ENCODE peak calls at places on chromosomes 6 and 20, in five cellular contexts. R is NCI-H460; Q is T47D; W is germinal center; X is activated CD4-positive, alpha-beta T cell treated with anti-CD3 and anti-CD28 coated beads, Interleukin-2, amount 50 U/mL, for 48 hours. G is an unnamed sample.

GRCh38 chr6:139327038-139327437 is 35.2 kb upstream of the TXLNB start:
- DNase-seq in R (no peak), Q (no peak), W (peak; percentile 50), X (no peak), G (no peak)

GRCh38 chr6:135411339-135411738 is 86.2 kb downstream of the AHI1 start:
- DNase-seq in R (no peak), Q (no peak), W (peak; percentile 3), X (no peak), G (no peak)

GRCh38 chr6:158014505-158015187 is 33.0 kb downstream of the SYNJ2 start:
- DNase-seq in R (no peak), Q (no peak), W (no peak), X (no peak), G (no peak)

GRCh38 chr6:26366504-26366903 is 1.5 kb downstream of the BTN3A2 start:
- DNase-seq in R (no peak), Q (no peak), W (no peak), X (no peak), G (no peak)

GRCh38 chr20:15923030-15923776 is 650.0 kb downstream of the KIF16B start:
- DNase-seq in R (no peak), Q (no peak), W (no peak), X (no peak), G (no peak)

GRCh38 chr6:112833546-112834215 is 486.6 kb downstream of the RFPL4B start:
- DNase-seq in R (no peak), Q (no peak), W (no peak), X (no peak), G (no peak)

GRCh38 chr20:10897341-10897740 is 223.5 kb upstream of the JAG1 start:
- DNase-seq in R (no peak), Q (no peak), W (no peak), X (no peak), G (no peak)

GRCh38 chr6:45196121-45196520 is 132.0 kb upstream of the RUNX2 start:
- DNase-seq in R (no peak), Q (no peak), W (no peak), X (no peak), G (no peak)

GRCh38 chr6:45625191-45625664 is 247.5 kb upstream of the SUPT3H start:
- DNase-seq in R (no peak), Q (no peak), W (no peak), X (peak; percentile 51), G (no peak)

GRCh38 chr6:120993929-120994572 is 340.2 kb downstream of the TBC1D32 start:
- DNase-seq in R (no peak), Q (no peak), W (no peak), X (no peak), G (no peak)

GRCh38 chr6:73418081-73418741 is 23.6 kb downstream of the DDX43 start:
- DNase-seq in R (no peak), Q (no peak), W (no peak), X (no peak), G (no peak)

GRCh38 chr20:855466-856360 is 22.2 kb downstream of the FAM110A start:
- DNase-seq in R (no peak), Q (no peak), W (no peak), X (no peak), G (no peak)

GRCh38 chr6:170403451-170403850 is 96.9 kb downstream of the FAM120B start:
- DNase-seq in R (no peak), Q (no peak), W (no peak), X (no peak), G (no peak)

GRCh38 chr6:15266423-15266996 is 20.6 kb downstream of the JARID2 start:
- DNase-seq in R (no peak), Q (no peak), W (no peak), X (no peak), G (no peak)

GRCh38 chr6:41352907-41353306 is 17.5 kb downstream of the NCR2 start:
- DNase-seq in R (no peak), Q (no peak), W (no peak), X (no peak), G (no peak)

GRCh38 chr6:168734523-168734922 is 293.5 kb downstream of the SMOC2 start:
- DNase-seq in R (no peak), Q (no peak), W (no peak), X (no peak), G (no peak)

GRCh38 chr6:83467620-83468036 is 36.8 kb upstream of the ME1 start:
- DNase-seq in R (no peak), Q (no peak), W (no peak), X (no peak), G (no peak)

GRCh38 chr6:144460224-144461095 is 175.3 kb downstream of the UTRN start:
- DNase-seq in R (no peak), Q (no peak), W (no peak), X (no peak), G (no peak)

GRCh38 chr6:170050591-170051041 is 240.3 kb downstream of the DLL1 start:
- DNase-seq in R (no peak), Q (no peak), W (no peak), X (no peak), G (no peak)

GRCh38 chr20:58229198-58229802 is 847 bp upstream of the ANKRD60 start:
- DNase-seq in R (no peak), Q (no peak), W (no peak), X (no peak), G (no peak)

GRCh38 chr6:3628143-3628840 is 123.2 kb downstream of the PXDC1 start:
- DNase-seq in R (no peak), Q (no peak), W (no peak), X (no peak), G (no peak)

GRCh38 chr20:10710995-10711775 is 37.4 kb upstream of the JAG1 start:
- DNase-seq in R (no peak), Q (no peak), W (no peak), X (no peak), G (no peak)

GRCh38 chr6:126033696-126034095 is 47.4 kb downstream of the TRMT11 start:
- DNase-seq in R (peak; percentile 44), Q (peak; percentile 42), W (peak; percentile 6), X (no peak), G (peak; percentile 73)

G was measured in GM04503.